ENCODE peak calls at places on chromosome 2, in ten cellular contexts. A is aorta; R is AG08395; F is H4; X is NCI-H446 treated with DMSO at 0.1 percent for 48 hours; D is left lobe of liver; M is stimulated activated CD8-positive, alpha-beta memory T cell treated with anti-CD3 and anti-CD28 coated beads, Interleukin-4, amount 100 ng/mL, for 4 hours; N is stimulated activated naive CD8-positive, alpha-beta T cell treated with anti-CD3 and anti-CD28 coated beads, Interleukin-15, amount 100 ng/mL, for 72 hours; Z is epithelial cell of esophagus; S is endothelial cell. Q is an unnamed sample.
A peak's percentile ranks its signal among the peaks of the same experiment; 100 is the strongest.

GRCh38 chr2:52386433-52386832 is 1354.5 kb upstream of the NRXN1 start:
- DNase-seq in A (no peak), R (no peak), F (no peak), X (peak; percentile 90), D (no peak), M (no peak), N (no peak), Z (peak; percentile 1), S (no peak), Q (peak; percentile 98)

GRCh38 chr2:28528206-28528605 is 32.3 kb downstream of the PLB1 start:
- DNase-seq in A (no peak), R (no peak), F (no peak), X (no peak), D (no peak), M (no peak), N (no peak), Z (no peak), S (no peak), Q (no peak)

GRCh38 chr2:74327627-74328026 is 15.6 kb downstream of the SLC4A5 start:
- DNase-seq in A (no peak), R (no peak), F (no peak), X (no peak), D (no peak), M (no peak), N (no peak), Z (no peak), S (no peak), Q (no peak)

GRCh38 chr2:20577495-20578235 is 73.2 kb downstream of the HS1BP3 start:
- DNase-seq in A (peak; percentile 51), R (peak; percentile 65), F (peak; percentile 43), X (no peak), D (no peak), M (no peak), N (no peak), Z (peak; percentile 99), S (no peak), Q (no peak)

GRCh38 chr2:153519260-153519875 is 40.8 kb upstream of the RPRM start:
- DNase-seq in A (peak; percentile 51), R (peak; percentile 45), F (peak; percentile 51), X (peak; percentile 35), D (no peak), M (no peak), N (peak; percentile 20), Z (peak; percentile 64), S (peak; percentile 64), Q (peak; percentile 1)

GRCh38 chr2:200786826-200787225 is 24.9 kb upstream of the BZW1 start:
- DNase-seq in A (peak; percentile 57), R (peak; percentile 20), F (peak; percentile 22), X (no peak), D (no peak), M (no peak), N (no peak), Z (peak; percentile 92), S (no peak), Q (no peak)

GRCh38 chr2:164178835-164179470 is 442.3 kb downstream of the GRB14 start:
- DNase-seq in A (no peak), R (peak; percentile 16), F (no peak), X (no peak), D (no peak), M (no peak), N (no peak), Z (peak; percentile 36), S (no peak), Q (no peak)

GRCh38 chr2:189022002-189022401 is 47.8 kb downstream of the COL3A1 start:
- DNase-seq in A (no peak), R (peak; percentile 56), F (no peak), X (no peak), D (no peak), M (no peak), N (no peak), Z (peak; percentile 16), S (no peak), Q (no peak)

GRCh38 chr2:68157002-68157401 is 686 bp upstream of the PNO1 start:
- DNase-seq in A (peak; percentile 64), R (peak; percentile 44), F (no peak), X (no peak), D (no peak), M (peak; percentile 1), N (no peak), Z (no peak), S (peak; percentile 41), Q (no peak)

GRCh38 chr2:40321822-40322221 is 130.1 kb downstream of the SLC8A1 start:
- DNase-seq in A (no peak), R (no peak), F (no peak), X (no peak), D (no peak), M (no peak), N (no peak), Z (no peak), S (no peak), Q (no peak)

GRCh38 chr2:201126308-201127127 is 10.6 kb downstream of the CFLAR start:
- DNase-seq in A (no peak), R (peak; percentile 44), F (no peak), X (no peak), D (no peak), M (no peak), N (peak; percentile 23), Z (no peak), S (no peak), Q (no peak)

GRCh38 chr2:110847651-110848050 is 115.3 kb downstream of the ACOXL start:
- DNase-seq in A (no peak), R (no peak), F (no peak), X (no peak), D (no peak), M (no peak), N (no peak), Z (no peak), S (no peak), Q (no peak)

GRCh38 chr2:188291142-188291616 is 495 bp upstream of the GULP1 start:
- DNase-seq in A (peak; percentile 34), R (no peak), F (peak; percentile 9), X (no peak), D (no peak), M (no peak), N (no peak), Z (no peak), S (peak; percentile 21), Q (no peak)

GRCh38 chr2:101135412-101136296 is 15.5 kb downstream of the TBC1D8 start:
- DNase-seq in A (no peak), R (no peak), F (no peak), X (no peak), D (peak; percentile 70), M (no peak), N (no peak), Z (no peak), S (no peak), Q (no peak)

GRCh38 chr2:45691152-45691551 is 39.7 kb downstream of the PRKCE start:
- DNase-seq in A (no peak), R (no peak), F (no peak), X (no peak), D (no peak), M (no peak), N (no peak), Z (no peak), S (no peak), Q (no peak)

GRCh38 chr2:199503148-199503547 is 45.4 kb upstream of the SATB2 start:
- DNase-seq in A (no peak), R (no peak), F (no peak), X (no peak), D (no peak), M (no peak), N (no peak), Z (no peak), S (no peak), Q (no peak)

GRCh38 chr2:48120759-48121242 is 214.5 kb upstream of the FBXO11 start:
- DNase-seq in A (no peak), R (no peak), F (peak; percentile 19), X (no peak), D (no peak), M (no peak), N (no peak), Z (peak; percentile 50), S (no peak), Q (no peak)

GRCh38 chr2:80147690-80148089 is 156.9 kb downstream of the LRRTM1 start:
- DNase-seq in A (no peak), R (no peak), F (no peak), X (no peak), D (no peak), M (no peak), N (no peak), Z (no peak), S (no peak), Q (no peak)

GRCh38 chr2:39738941-39739340 is 40.1 kb downstream of the THUMPD2 start:
- DNase-seq in A (no peak), R (no peak), F (no peak), X (no peak), D (no peak), M (no peak), N (no peak), Z (no peak), S (no peak), Q (no peak)

GRCh38 chr2:231680992-231681852 is 27.1 kb upstream of the PTMA start:
- DNase-seq in A (peak; percentile 89), R (peak; percentile 96), F (no peak), X (no peak), D (peak; percentile 89), M (no peak), N (no peak), Z (peak; percentile 19), S (peak; percentile 77), Q (no peak)

GRCh38 chr2:128308284-128308731 is 10.4 kb downstream of the HS6ST1 start:
- DNase-seq in A (peak; percentile 79), R (no peak), F (no peak), X (no peak), D (peak; percentile 54), M (no peak), N (no peak), Z (no peak), S (no peak), Q (no peak)

GRCh38 chr2:184369307-184369706 is 229.0 kb upstream of the ZNF804A start:
- DNase-seq in A (no peak), R (no peak), F (no peak), X (no peak), D (peak; percentile 46), M (no peak), N (no peak), Z (no peak), S (no peak), Q (no peak)

GRCh38 chr2:170680172-170680913 is 34.8 kb upstream of the SP5 start:
- DNase-seq in A (no peak), R (no peak), F (no peak), X (peak; percentile 96), D (no peak), M (no peak), N (no peak), Z (no peak), S (no peak), Q (peak; percentile 82)

GRCh38 chr2:110124038-110124825 is 8.6 kb upstream of the MALL start:
- DNase-seq in A (no peak), R (no peak), F (no peak), X (no peak), D (no peak), M (no peak), N (no peak), Z (no peak), S (no peak), Q (no peak)

GRCh38 chr2:20421988-20422678 is 24.7 kb upstream of the RHOB start:
- DNase-seq in A (peak; percentile 96), R (peak; percentile 96), F (peak; percentile 77), X (peak; percentile 59), D (peak; percentile 97), M (no peak), N (no peak), Z (peak; percentile 75), S (no peak), Q (no peak)

GRCh38 chr2:32516567-32516966 is 111.3 kb upstream of the TTC27 start:
- DNase-seq in A (no peak), R (no peak), F (no peak), X (no peak), D (no peak), M (no peak), N (no peak), Z (no peak), S (no peak), Q (no peak)

GRCh38 chr2:234308814-234309195 is 188.1 kb downstream of the ARL4C start:
- DNase-seq in A (peak; percentile 77), R (peak; percentile 23), F (peak; percentile 83), X (no peak), D (no peak), M (peak; percentile 36), N (peak; percentile 69), Z (peak; percentile 84), S (no peak), Q (no peak)

GRCh38 chr2:182784777-182785176 is 68.7 kb downstream of the DNAJC10 start:
- DNase-seq in A (no peak), R (peak; percentile 26), F (peak; percentile 40), X (no peak), D (no peak), M (no peak), N (no peak), Z (peak; percentile 37), S (no peak), Q (peak; percentile 6)

Q was measured in NCI-H524 treated with DMSO at 0.1 percent for 48 hours.